ENCODE peak calls at places on chromosomes 16 and 17, in nine cellular contexts. V is H9, L is right lobe of liver, J is body of pancreas, U is GM23338, X is lower leg skin, Q is endothelial cell, G is BE2C, M is gastrocnemius medialis. Z is an unnamed sample.

GRCh38 chr16:22623351-22623781 is 112.7 kb downstream of the NPIPB5 start:
- DNase-seq in J (no peak), V (no peak), Q (no peak), L (no peak), U (no peak), M (no peak), G (no peak), X (no peak), Z (no peak)

GRCh38 chr16:14559809-14560227 is 70.2 kb downstream of the PARN start:
- DNase-seq in L (peak), V (no peak), U (no peak), M (no peak), J (peak), X (no peak), Q (no peak), G (no peak), Z (no peak)

GRCh38 chr17:82016061-82016874 is 6.4 kb downstream of the CENPX start:
- DNase-seq in L (no peak), G (no peak), V (no peak), J (no peak), Q (no peak), X (no peak), M (no peak), U (no peak), Z (no peak)

GRCh38 chr17:12627776-12628491 is 37.8 kb upstream of the MYOCD start:
- DNase-seq in M (no peak), Q (no peak), X (no peak), L (no peak), U (no peak), J (no peak), G (no peak), V (no peak), Z (no peak)

GRCh38 chr16:66857437-66857836 is 13.2 kb downstream of the CA7 start:
- DNase-seq in G (no peak), X (no peak), L (no peak), J (no peak), V (no peak), Q (no peak), U (no peak), M (no peak), Z (no peak)

GRCh38 chr17:53950207-53950857 is 127.6 kb downstream of the KIF2B start:
- DNase-seq in U (peak), J (no peak), M (no peak), X (no peak), V (peak), Q (peak), L (peak), G (peak), Z (no peak)

GRCh38 chr16:70380205-70380918 is 33.7 kb downstream of the DDX19A start:
- DNase-seq in G (peak), J (peak), V (peak), Q (peak), X (peak), L (peak), M (peak), U (peak), Z (peak)

GRCh38 chr17:52419256-52419655 is 260.7 kb upstream of the CA10 start:
- DNase-seq in U (no peak), M (no peak), L (peak), G (peak), J (peak), Q (no peak), X (no peak), V (no peak), Z (no peak)

GRCh38 chr16:50297301-50298074 is 31.1 kb downstream of the ADCY7 start:
- DNase-seq in Q (no peak), L (peak), M (no peak), J (no peak), X (peak), V (peak), U (no peak), G (peak), Z (peak)

GRCh38 chr17:74230896-74231295 is 17.5 kb downstream of the TTYH2 start:
- DNase-seq in L (no peak), V (no peak), X (no peak), G (no peak), J (no peak), M (no peak), U (no peak), Q (no peak), Z (no peak)

GRCh38 chr17:29561541-29562517 is 5.0 kb downstream of the ABHD15 start:
- DNase-seq in L (no peak), G (no peak), M (no peak), U (no peak), X (peak), J (no peak), V (peak), Q (no peak), Z (no peak)

DNA sequence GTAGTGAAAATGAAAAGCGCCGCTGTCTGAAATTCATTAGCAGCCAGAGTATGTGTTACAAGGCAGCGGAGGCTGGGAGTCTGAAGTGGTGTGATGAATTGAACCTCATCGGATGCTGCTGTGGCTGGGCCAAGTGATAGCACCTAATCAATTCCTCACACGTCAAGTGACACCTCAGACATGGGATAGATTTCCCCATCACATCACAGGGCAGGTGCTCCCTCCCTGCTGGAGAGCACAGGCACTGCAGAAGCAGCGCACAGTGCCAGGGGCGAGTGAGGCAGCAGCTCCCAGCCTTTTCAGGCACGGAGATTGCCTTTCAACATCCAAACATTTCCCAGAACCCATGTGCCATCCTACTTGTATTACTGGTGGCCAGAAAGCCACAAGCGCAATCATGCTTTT is 32.2 kb downstream of the DRC3 start:
- DNase-seq in M (peak), V (peak), U (peak), L (no peak), J (no peak), Q (no peak), G (no peak), X (no peak), Z (peak)
- TF ChIP-seq CTCF in M (peak), V (peak), U (peak), L (no peak), J (no peak), Q (peak), G (peak), X (no peak), Z (peak)

GRCh38 chr16:85428168-85428898 is 184.8 kb upstream of the GSE1 start:
- DNase-seq in J (peak), Q (peak), L (peak), V (peak), M (no peak), U (peak), G (peak), X (peak), Z (no peak)

GRCh38 chr16:85424260-85425060 is 188.7 kb upstream of the GSE1 start:
- DNase-seq in G (peak), X (peak), L (peak), V (no peak), M (no peak), U (no peak), J (peak), Q (peak), Z (peak)

GRCh38 chr16:85425061-85425662 is 188.0 kb upstream of the GSE1 start:
- DNase-seq in V (no peak), Q (peak), G (peak), M (no peak), U (no peak), J (peak), L (peak), X (peak), Z (peak)

GRCh38 chr16:85428899-85429775 is 184.0 kb upstream of the GSE1 start:
- DNase-seq in L (peak), U (no peak), Q (peak), V (no peak), M (no peak), G (peak), X (peak), J (peak), Z (no peak)

GRCh38 chr16:85426806-85427205 is 186.3 kb upstream of the GSE1 start:
- DNase-seq in G (no peak), U (no peak), Q (no peak), X (peak), M (no peak), J (peak), L (peak), V (no peak), Z (no peak)
- TF ChIP-seq CTCF in G (no peak), U (no peak), Q (no peak), X (no peak), M (no peak), J (no peak), L (no peak), V (no peak), Z (no peak)

DNA sequence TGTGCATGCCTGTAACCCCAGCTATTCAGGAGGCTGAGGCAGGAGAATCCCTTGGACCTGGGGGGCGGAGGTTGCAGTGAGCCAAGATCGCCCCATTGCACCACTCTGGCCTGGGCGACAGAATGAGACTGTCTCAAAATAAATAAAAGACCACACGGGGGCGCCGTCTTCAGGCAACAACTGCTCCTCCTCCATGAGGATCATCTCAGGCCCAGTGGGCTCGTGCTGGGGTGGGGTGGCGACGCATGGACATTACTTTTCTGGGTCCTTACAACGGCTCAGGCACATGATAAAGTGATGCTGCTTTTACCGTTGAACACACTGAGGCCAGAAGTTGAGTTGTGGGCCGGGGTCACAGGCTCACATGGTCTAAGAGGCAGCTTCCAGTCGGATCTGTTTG is 56.2 kb downstream of the PRMT7 start:
- DNase-seq in U (peak), Q (peak), L (no peak), X (no peak), M (no peak), G (peak), J (no peak), V (peak), Z (no peak)
- TF ChIP-seq CTCF in U (peak), Q (peak), L (peak), X (no peak), M (peak), G (peak), J (peak), V (peak), Z (peak)

DNA sequence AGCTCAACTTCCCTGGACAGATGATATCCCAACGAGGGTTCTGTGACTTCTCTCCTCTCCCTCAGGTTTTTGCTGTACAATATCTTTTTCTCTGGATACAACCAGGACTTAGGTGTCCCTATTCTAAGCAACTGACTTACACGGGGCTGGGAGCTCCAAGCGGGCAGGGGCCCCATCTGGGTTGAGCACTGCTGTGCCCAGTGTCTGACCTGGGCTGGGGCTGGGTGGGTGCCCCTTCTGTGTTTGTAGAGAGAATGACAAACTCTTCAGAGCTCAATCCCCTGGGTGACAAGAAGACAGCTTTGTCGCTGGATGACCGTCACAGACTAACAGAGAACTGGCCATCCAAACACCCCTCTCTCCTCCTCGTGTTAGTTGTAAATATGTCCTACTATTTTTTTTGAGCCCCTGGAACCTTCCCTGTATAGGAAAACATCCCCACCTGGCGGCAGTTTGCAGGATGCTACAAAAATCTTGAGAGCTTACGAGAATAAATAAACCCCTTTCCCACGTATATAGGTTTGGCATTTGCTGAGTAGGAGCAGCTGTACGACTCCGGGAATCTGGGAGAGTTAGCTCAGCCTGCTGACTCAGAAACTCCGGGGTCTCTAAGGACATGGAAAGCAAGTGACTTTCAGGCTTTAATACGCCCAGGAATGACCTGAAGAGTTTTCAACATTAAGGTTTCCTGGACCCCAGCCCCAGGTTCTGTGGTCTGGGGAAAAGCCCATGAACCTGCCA is 23.7 kb upstream of the RCVRN start:
- DNase-seq in V (peak), L (no peak), M (no peak), G (no peak), Q (peak), U (peak), J (no peak), X (no peak), Z (peak)
- TF ChIP-seq CTCF in V (peak), L (peak), M (peak), G (peak), Q (peak), U (peak), J (no peak), X (no peak), Z (peak)

GRCh38 chr17:76166168-76166567 is 25.1 kb upstream of the FOXJ1 start:
- DNase-seq in J (no peak), G (no peak), L (no peak), X (peak), M (no peak), Q (no peak), U (no peak), V (no peak), Z (no peak)
- TF ChIP-seq CTCF in J (no peak), G (no peak), L (no peak), X (no peak), M (no peak), Q (no peak), U (no peak), V (no peak), Z (no peak)

GRCh38 chr16:6682142-6682811 is 650.4 kb upstream of the RBFOX1 start:
- DNase-seq in X (peak), U (peak), M (no peak), Q (peak), G (peak), L (no peak), J (peak), V (peak), Z (peak)
- TF ChIP-seq CTCF in X (no peak), U (peak), M (peak), Q (peak), G (peak), L (peak), J (peak), V (peak), Z (peak)

DNA sequence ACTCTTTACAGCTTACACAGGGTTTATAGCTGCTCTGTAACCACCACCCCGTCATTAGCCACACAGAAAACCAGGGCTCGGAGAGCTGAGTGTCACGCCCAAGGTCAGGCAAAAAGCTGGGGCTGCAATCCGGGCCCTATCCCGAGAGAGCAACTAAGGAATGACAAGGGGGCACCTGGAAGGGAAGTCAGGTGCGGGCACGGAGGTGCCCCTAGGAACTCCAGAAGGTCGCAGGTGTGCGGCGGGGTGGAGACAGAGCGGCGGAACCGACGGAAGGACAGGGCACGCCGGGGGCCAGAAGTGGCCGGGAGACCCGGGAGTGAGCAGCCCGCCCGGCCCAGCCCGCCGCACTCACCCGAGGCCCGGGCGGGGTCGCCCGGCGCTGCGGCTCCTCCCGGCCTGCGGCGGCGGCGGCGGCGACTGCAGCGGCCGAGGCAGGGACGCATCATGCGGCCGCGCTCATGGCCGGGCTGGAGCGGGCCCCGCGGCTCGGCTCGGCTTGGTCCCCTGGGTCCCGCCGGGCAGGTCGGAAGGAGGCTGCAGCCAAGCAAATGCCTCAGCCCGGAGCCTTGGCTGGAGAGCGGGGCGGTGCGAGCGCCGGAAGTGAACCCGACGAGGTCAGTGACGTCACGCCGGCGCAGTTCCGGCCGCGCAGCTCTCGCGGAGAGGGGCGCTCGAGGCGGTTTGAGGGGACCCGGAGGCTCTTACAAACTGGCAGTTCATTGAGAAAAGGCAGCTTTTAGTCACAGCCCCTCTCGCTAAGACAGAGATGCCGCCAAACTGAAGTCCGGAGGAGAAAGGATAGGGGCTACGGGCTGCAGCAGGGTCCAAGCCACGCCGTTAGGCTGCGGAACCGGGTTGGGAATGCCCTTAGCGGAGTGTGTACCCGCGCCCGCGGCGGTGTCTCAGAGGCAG is at the start of gene ZDHHC7:
- DNase-seq in V (peak), G (peak), U (peak), Q (peak), M (peak), J (peak), X (peak), L (peak), Z (peak)
- TF ChIP-seq CTCF in V (peak), G (no peak), U (no peak), Q (no peak), M (no peak), J (peak), X (no peak), L (no peak), Z (peak)

GRCh38 chr16:30082545-30083090 is 6.8 kb downstream of the PPP4C start:
- DNase-seq in M (no peak), L (no peak), X (no peak), J (no peak), U (no peak), G (no peak), V (no peak), Q (no peak), Z (no peak)
- TF ChIP-seq CTCF in M (no peak), L (no peak), X (no peak), J (no peak), U (peak), G (peak), V (peak), Q (no peak), Z (no peak)

Z was measured in glutamatergic neuron.